ENCODE peak calls at places on chromosomes 5 and 9, in eight cellular contexts. One of them, this sample, is unnamed.

GRCh38 chr9:4933861-4934260 is 51.2 kb upstream of the JAK2 start:
- DNase-seq in iPS DF 6.9: no peak
- DNase-seq in tibial artery: no peak
- DNase-seq in GM23338: no peak
- DNase-seq in IMR-90: no peak
- DNase-seq in neuronal stem cell: no peak
- DNase-seq in foreskin fibroblast: no peak
- DNase-seq in AG09309: no peak
- DNase-seq in this sample: no peak

GRCh38 chr5:88675758-88676636 is 207.0 kb downstream of the MEF2C start:
- DNase-seq in AG09309: no peak
- DNase-seq in iPS DF 6.9: no peak
- DNase-seq in GM23338: peak
- DNase-seq in foreskin fibroblast: peak
- DNase-seq in tibial artery: no peak
- DNase-seq in IMR-90: peak
- DNase-seq in neuronal stem cell: no peak
- DNase-seq in this sample: peak

GRCh38 chr5:51387854-51388320 is 4.6 kb downstream of the ISL1 start:
- DNase-seq in AG09309: no peak
- DNase-seq in GM23338: peak
- DNase-seq in neuronal stem cell: no peak
- DNase-seq in IMR-90: no peak
- DNase-seq in foreskin fibroblast: no peak
- DNase-seq in iPS DF 6.9: no peak
- DNase-seq in tibial artery: no peak
- DNase-seq in this sample: no peak

GRCh38 chr5:142803428-142804111 is 33.4 kb downstream of the ARHGAP26 start:
- DNase-seq in AG09309: no peak
- DNase-seq in IMR-90: peak
- DNase-seq in iPS DF 6.9: no peak
- DNase-seq in tibial artery: no peak
- DNase-seq in foreskin fibroblast: no peak
- DNase-seq in GM23338: no peak
- DNase-seq in neuronal stem cell: no peak
- DNase-seq in this sample: no peak

GRCh38 chr9:123609844-123610243 is 253.8 kb downstream of the CRB2 start:
- DNase-seq in foreskin fibroblast: peak
- DNase-seq in AG09309: no peak
- DNase-seq in iPS DF 6.9: no peak
- DNase-seq in tibial artery: no peak
- DNase-seq in IMR-90: no peak
- DNase-seq in GM23338: no peak
- DNase-seq in neuronal stem cell: no peak
- DNase-seq in this sample: no peak

GRCh38 chr9:81318571-81318970 is 370.8 kb downstream of the TLE1 start:
- DNase-seq in iPS DF 6.9: no peak
- DNase-seq in IMR-90: peak
- DNase-seq in AG09309: peak
- DNase-seq in neuronal stem cell: no peak
- DNase-seq in GM23338: no peak
- DNase-seq in foreskin fibroblast: peak
- DNase-seq in tibial artery: no peak
- DNase-seq in this sample: no peak

GRCh38 chr5:16727937-16728336 is 111.1 kb upstream of the RETREG1 start:
- DNase-seq in foreskin fibroblast: no peak
- DNase-seq in neuronal stem cell: no peak
- DNase-seq in AG09309: no peak
- DNase-seq in iPS DF 6.9: no peak
- DNase-seq in tibial artery: no peak
- DNase-seq in GM23338: no peak
- DNase-seq in IMR-90: no peak
- DNase-seq in this sample: no peak

GRCh38 chr9:126788631-126789349 is 16.1 kb upstream of the ZBTB43 start:
- DNase-seq in GM23338: no peak
- DNase-seq in foreskin fibroblast: peak
- DNase-seq in AG09309: no peak
- DNase-seq in tibial artery: no peak
- DNase-seq in IMR-90: peak
- DNase-seq in neuronal stem cell: no peak
- DNase-seq in iPS DF 6.9: no peak
- DNase-seq in this sample: no peak

GRCh38 chr9:130833324-130833990 is 1.6 kb upstream of the ABL1 start:
- DNase-seq in IMR-90: peak
- DNase-seq in iPS DF 6.9: no peak
- DNase-seq in GM23338: no peak
- DNase-seq in tibial artery: no peak
- DNase-seq in AG09309: no peak
- DNase-seq in neuronal stem cell: no peak
- DNase-seq in foreskin fibroblast: peak
- DNase-seq in this sample: no peak

GRCh38 chr9:92970467-92970923 is 23.2 kb downstream of the FGD3 start:
- DNase-seq in tibial artery: peak
- DNase-seq in AG09309: no peak
- DNase-seq in iPS DF 6.9: peak
- DNase-seq in IMR-90: peak
- DNase-seq in GM23338: peak
- DNase-seq in neuronal stem cell: peak
- DNase-seq in foreskin fibroblast: no peak
- DNase-seq in this sample: no peak

GRCh38 chr9:38445154-38446043 is 21.1 kb upstream of the IGFBPL1 start:
- DNase-seq in GM23338: no peak
- DNase-seq in neuronal stem cell: no peak
- DNase-seq in AG09309: no peak
- DNase-seq in tibial artery: no peak
- DNase-seq in iPS DF 6.9: no peak
- DNase-seq in foreskin fibroblast: no peak
- DNase-seq in IMR-90: no peak
- DNase-seq in this sample: no peak

GRCh38 chr9:79581794-79582193 is 10.0 kb downstream of the TLE4 start:
- DNase-seq in AG09309: peak
- DNase-seq in tibial artery: no peak
- DNase-seq in neuronal stem cell: no peak
- DNase-seq in GM23338: no peak
- DNase-seq in IMR-90: peak
- DNase-seq in foreskin fibroblast: peak
- DNase-seq in iPS DF 6.9: no peak
- DNase-seq in this sample: no peak

GRCh38 chr5:122292357-122292756 is 19.7 kb upstream of the SNCAIP start:
- DNase-seq in tibial artery: no peak
- DNase-seq in neuronal stem cell: no peak
- DNase-seq in foreskin fibroblast: no peak
- DNase-seq in iPS DF 6.9: no peak
- DNase-seq in GM23338: no peak
- DNase-seq in AG09309: peak
- DNase-seq in IMR-90: peak
- DNase-seq in this sample: no peak

GRCh38 chr9:38079410-38080105 is 10.5 kb upstream of the SHB start:
- DNase-seq in AG09309: no peak
- DNase-seq in tibial artery: no peak
- DNase-seq in IMR-90: peak
- DNase-seq in foreskin fibroblast: peak
- DNase-seq in neuronal stem cell: no peak
- DNase-seq in GM23338: no peak
- DNase-seq in iPS DF 6.9: no peak
- DNase-seq in this sample: no peak

GRCh38 chr9:131272212-131272611 is 4.1 kb downstream of the FAM78A start:
- DNase-seq in GM23338: no peak
- DNase-seq in neuronal stem cell: no peak
- DNase-seq in AG09309: no peak
- DNase-seq in tibial artery: no peak
- DNase-seq in IMR-90: no peak
- DNase-seq in foreskin fibroblast: no peak
- DNase-seq in iPS DF 6.9: no peak
- DNase-seq in this sample: no peak

GRCh38 chr5:75051217-75051751 is 1.1 kb downstream of the GCNT4 start:
- DNase-seq in foreskin fibroblast: no peak
- DNase-seq in AG09309: no peak
- DNase-seq in iPS DF 6.9: no peak
- DNase-seq in tibial artery: no peak
- DNase-seq in IMR-90: no peak
- DNase-seq in neuronal stem cell: no peak
- DNase-seq in GM23338: peak
- DNase-seq in this sample: no peak

GRCh38 chr5:75053286-75054109 is 1.1 kb upstream of the GCNT4 start:
- DNase-seq in tibial artery: peak
- DNase-seq in neuronal stem cell: peak
- DNase-seq in foreskin fibroblast: peak
- DNase-seq in AG09309: peak
- DNase-seq in iPS DF 6.9: no peak
- DNase-seq in GM23338: peak
- DNase-seq in IMR-90: peak
- DNase-seq in this sample: peak

GRCh38 chr5:75054110-75054930 is 2.0 kb upstream of the GCNT4 start:
- DNase-seq in tibial artery: peak
- DNase-seq in neuronal stem cell: peak
- DNase-seq in iPS DF 6.9: no peak
- DNase-seq in foreskin fibroblast: no peak
- DNase-seq in AG09309: peak
- DNase-seq in GM23338: peak
- DNase-seq in IMR-90: peak
- DNase-seq in this sample: peak

GRCh38 chr5:75050415-75050814 is 1.9 kb downstream of the GCNT4 start:
- DNase-seq in AG09309: no peak
- DNase-seq in IMR-90: no peak
- DNase-seq in tibial artery: no peak
- DNase-seq in GM23338: peak
- DNase-seq in iPS DF 6.9: no peak
- DNase-seq in neuronal stem cell: no peak
- DNase-seq in foreskin fibroblast: no peak
- DNase-seq in this sample: no peak

GRCh38 chr5:75052461-75053285 is at the start of gene GCNT4:
- DNase-seq in GM23338: peak
- DNase-seq in foreskin fibroblast: peak
- DNase-seq in tibial artery: peak
- DNase-seq in iPS DF 6.9: no peak
- DNase-seq in AG09309: no peak
- DNase-seq in IMR-90: peak
- DNase-seq in neuronal stem cell: peak
- DNase-seq in this sample: peak
- H3K4me3 ChIP-seq in GM23338: peak
- H3K4me3 ChIP-seq in foreskin fibroblast: peak
- H3K4me3 ChIP-seq in tibial artery: peak
- H3K4me3 ChIP-seq in iPS DF 6.9: peak
- H3K4me3 ChIP-seq in AG09309: peak
- H3K4me3 ChIP-seq in IMR-90: peak
- H3K4me3 ChIP-seq in neuronal stem cell: peak
- H3K4me3 ChIP-seq in this sample: peak

GRCh38 chr9:97853844-97854695 is 1.0 kb downstream of the FOXE1 start:
- DNase-seq in neuronal stem cell: peak
- DNase-seq in AG09309: no peak
- DNase-seq in foreskin fibroblast: no peak
- DNase-seq in iPS DF 6.9: no peak
- DNase-seq in tibial artery: no peak
- DNase-seq in GM23338: peak
- DNase-seq in IMR-90: peak
- DNase-seq in this sample: no peak
- H3K4me3 ChIP-seq in neuronal stem cell: peak
- H3K4me3 ChIP-seq in AG09309: no peak
- H3K4me3 ChIP-seq in foreskin fibroblast: peak
- H3K4me3 ChIP-seq in iPS DF 6.9: peak
- H3K4me3 ChIP-seq in tibial artery: peak
- H3K4me3 ChIP-seq in GM23338: peak
- H3K4me3 ChIP-seq in IMR-90: peak
- H3K4me3 ChIP-seq in this sample: no peak

GRCh38 chr5:116574682-116575634 is at the start of gene SEMA6A:
- DNase-seq in neuronal stem cell: peak
- DNase-seq in IMR-90: peak
- DNase-seq in GM23338: peak
- DNase-seq in iPS DF 6.9: peak
- DNase-seq in tibial artery: peak
- DNase-seq in foreskin fibroblast: peak
- DNase-seq in AG09309: peak
- DNase-seq in this sample: peak

GRCh38 chr5:116572375-116573278 is 2.0 kb downstream of the SEMA6A start:
- DNase-seq in AG09309: no peak
- DNase-seq in iPS DF 6.9: no peak
- DNase-seq in GM23338: peak
- DNase-seq in neuronal stem cell: peak
- DNase-seq in tibial artery: peak
- DNase-seq in IMR-90: no peak
- DNase-seq in foreskin fibroblast: no peak
- DNase-seq in this sample: peak

GRCh38 chr5:116573279-116573616 is 1.4 kb downstream of the SEMA6A start:
- DNase-seq in AG09309: no peak
- DNase-seq in GM23338: no peak
- DNase-seq in iPS DF 6.9: no peak
- DNase-seq in neuronal stem cell: peak
- DNase-seq in IMR-90: no peak
- DNase-seq in tibial artery: peak
- DNase-seq in foreskin fibroblast: no peak
- DNase-seq in this sample: no peak

GRCh38 chr5:116575635-116576042 is 1.0 kb upstream of the SEMA6A start:
- DNase-seq in IMR-90: no peak
- DNase-seq in foreskin fibroblast: no peak
- DNase-seq in tibial artery: peak
- DNase-seq in AG09309: no peak
- DNase-seq in iPS DF 6.9: no peak
- DNase-seq in GM23338: peak
- DNase-seq in neuronal stem cell: peak
- DNase-seq in this sample: no peak

GRCh38 chr5:116573617-116574431 is 799 bp downstream of the SEMA6A start:
- DNase-seq in tibial artery: peak
- DNase-seq in foreskin fibroblast: no peak
- DNase-seq in AG09309: no peak
- DNase-seq in iPS DF 6.9: no peak
- DNase-seq in GM23338: no peak
- DNase-seq in neuronal stem cell: peak
- DNase-seq in IMR-90: no peak
- DNase-seq in this sample: peak
- H3K4me3 ChIP-seq in tibial artery: peak
- H3K4me3 ChIP-seq in foreskin fibroblast: peak
- H3K4me3 ChIP-seq in AG09309: peak
- H3K4me3 ChIP-seq in iPS DF 6.9: peak
- H3K4me3 ChIP-seq in GM23338: peak
- H3K4me3 ChIP-seq in neuronal stem cell: peak
- H3K4me3 ChIP-seq in IMR-90: peak
- H3K4me3 ChIP-seq in this sample: peak

DNA sequence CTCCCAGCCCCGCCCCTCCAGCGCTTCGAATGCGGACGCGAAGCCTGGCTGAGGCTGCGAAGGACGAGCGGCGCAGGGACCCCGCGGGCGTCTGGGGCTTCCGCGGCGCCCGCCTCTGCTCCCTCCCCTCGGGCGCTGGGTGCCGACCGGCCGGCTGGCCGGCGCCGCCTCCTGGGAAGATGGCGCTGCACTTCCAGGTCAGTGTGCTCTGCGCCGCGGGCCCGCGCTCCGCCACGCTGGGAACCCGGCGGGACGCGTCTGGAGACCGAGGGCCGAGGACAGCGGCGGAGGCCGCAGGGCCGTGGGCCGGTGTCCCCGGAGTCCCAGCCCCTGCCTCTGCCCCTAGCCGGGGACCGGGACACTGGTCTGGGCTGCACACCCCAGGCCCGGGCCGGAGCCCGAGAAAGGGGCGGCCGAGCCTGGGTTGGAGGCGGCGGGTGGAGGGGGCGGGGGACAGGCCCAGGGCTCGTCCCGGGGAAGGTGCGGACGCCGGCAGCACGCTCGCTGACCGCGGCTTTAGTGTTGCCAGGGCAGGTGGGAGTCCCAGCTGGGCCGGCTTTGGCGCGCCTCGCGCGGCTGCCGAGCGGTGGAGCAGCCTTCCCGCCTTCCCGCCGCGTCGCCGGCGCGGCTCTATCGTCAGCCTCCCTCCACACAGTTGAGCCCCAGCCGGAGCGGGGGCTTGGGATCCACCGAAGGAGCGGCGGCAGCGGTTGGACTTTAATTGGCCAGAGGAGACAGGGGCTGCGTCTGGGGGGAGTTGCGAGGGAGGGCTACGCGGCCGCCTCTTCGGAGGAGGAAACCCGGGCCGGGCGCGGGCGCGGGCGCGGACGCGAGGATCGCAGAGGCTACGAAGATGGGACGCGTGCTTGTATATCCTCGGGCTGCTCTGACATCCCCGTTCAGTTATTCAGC is at the start of gene RANBP17:
- DNase-seq in AG09309: no peak
- DNase-seq in GM23338: peak
- DNase-seq in iPS DF 6.9: peak
- DNase-seq in tibial artery: no peak
- DNase-seq in neuronal stem cell: peak
- DNase-seq in foreskin fibroblast: peak
- DNase-seq in IMR-90: peak
- DNase-seq in this sample: peak
- H3K4me3 ChIP-seq in AG09309: peak
- H3K4me3 ChIP-seq in GM23338: peak
- H3K4me3 ChIP-seq in iPS DF 6.9: peak
- H3K4me3 ChIP-seq in tibial artery: peak
- H3K4me3 ChIP-seq in neuronal stem cell: peak
- H3K4me3 ChIP-seq in foreskin fibroblast: peak
- H3K4me3 ChIP-seq in IMR-90: peak
- H3K4me3 ChIP-seq in this sample: peak